ENCODE peak calls at places on chromosomes 13 and 19, in eight cellular contexts. E, U, X, Q, C, D, G and P are unnamed samples.

GRCh38 chr19:4811328-4812131 is 20.0 kb downstream of the TICAM1 start:
- DNase-seq in U (peak; percentile 75), G (peak; percentile 89), D (no peak), E (peak; percentile 81), X (peak; percentile 85), Q (peak; percentile 93), C (peak; percentile 74), P (peak; percentile 72)

GRCh38 chr13:47650221-47650620 is 350.9 kb downstream of the SUCLA2 start:
- DNase-seq in Q (no peak), D (no peak), G (no peak), E (no peak), X (no peak), C (no peak), U (no peak), P (no peak)

GRCh38 chr19:51022526-51022925 is 3.0 kb upstream of the KLK10 start:
- DNase-seq in D (no peak), X (no peak), G (no peak), Q (no peak), U (no peak), C (no peak), E (no peak), P (no peak)

GRCh38 chr19:57813919-57814504 is 701 bp downstream of the ZNF552 start:
- DNase-seq in E (no peak), C (no peak), G (no peak), Q (peak; percentile 72), X (no peak), U (no peak), D (no peak), P (no peak)

GRCh38 chr19:45156751-45157150 is 4.0 kb downstream of the NKPD1 start:
- DNase-seq in C (no peak), U (no peak), D (no peak), Q (no peak), E (no peak), X (no peak), G (no peak), P (no peak)

GRCh38 chr13:45859682-45860081 is 8.1 kb upstream of the SIAH3 start:
- DNase-seq in X (no peak), U (no peak), G (no peak), Q (no peak), E (no peak), C (no peak), D (no peak), P (no peak)

GRCh38 chr19:39411006-39411831 is 1.2 kb upstream of the PLEKHG2 start:
- DNase-seq in E (peak; percentile 69), X (no peak), Q (peak; percentile 84), U (peak; percentile 89), D (no peak), G (peak; percentile 74), C (peak; percentile 70), P (peak; percentile 72)

GRCh38 chr19:46579286-46579944 is 21.7 kb upstream of the CALM3 start:
- DNase-seq in E (no peak), G (no peak), D (no peak), Q (no peak), C (peak; percentile 43), X (no peak), U (no peak), P (no peak)

GRCh38 chr13:109288151-109288709 is 498.2 kb downstream of the IRS2 start:
- DNase-seq in Q (no peak), D (no peak), X (no peak), C (peak; percentile 38), U (peak; percentile 29), G (no peak), E (no peak), P (no peak)

GRCh38 chr19:51097166-51097736 is 11.0 kb downstream of the CTU1 start:
- DNase-seq in D (peak; percentile 14), X (peak; percentile 56), G (peak; percentile 77), C (peak; percentile 71), U (peak; percentile 66), E (no peak), Q (peak; percentile 90), P (peak; percentile 65)

GRCh38 chr19:37964109-37964508 is 57.1 kb downstream of the SIPA1L3 start:
- DNase-seq in E (no peak), G (no peak), X (no peak), C (peak; percentile 53), Q (no peak), D (peak; percentile 56), U (no peak), P (no peak)

GRCh38 chr13:42393573-42394360 is 121.8 kb downstream of the AKAP11 start:
- DNase-seq in D (no peak), C (no peak), E (no peak), U (no peak), X (no peak), G (no peak), Q (no peak), P (no peak)

GRCh38 chr13:77143325-77143907 is 116.5 kb upstream of the FBXL3 start:
- DNase-seq in X (no peak), E (no peak), D (no peak), Q (no peak), G (no peak), C (peak; percentile 82), U (peak; percentile 29), P (peak; percentile 72)

GRCh38 chr19:37309834-37310575 is 60.9 kb upstream of the ZNF527 start:
- DNase-seq in C (no peak), E (no peak), G (no peak), D (no peak), X (no peak), Q (peak; percentile 61), U (no peak), P (no peak)

GRCh38 chr13:110277357-110277950 is 29.5 kb downstream of the COL4A1 start:
- DNase-seq in G (no peak), D (no peak), X (no peak), E (no peak), U (no peak), Q (no peak), C (no peak), P (no peak)

GRCh38 chr19:19635313-19635702 is 7.3 kb upstream of the LPAR2 start:
- DNase-seq in E (no peak), X (no peak), U (no peak), G (no peak), C (no peak), D (no peak), Q (no peak), P (no peak)
- H3K4me3 ChIP-seq in E (no peak overlapping the region), X (no peak overlapping the region), U (no peak overlapping the region), G (no peak overlapping the region), C (no peak overlapping the region), D (no peak overlapping the region), Q (no peak overlapping the region), P (no peak overlapping the region)

GRCh38 chr13:24313449-24313848 is 4.1 kb downstream of the C1QTNF9 start:
- DNase-seq in C (no peak), E (no peak), Q (no peak), D (no peak), U (peak; percentile 34), G (no peak), X (no peak), P (peak; percentile 27)
- TF ChIP-seq CTCF in C (peak; percentile 51), E (no peak), Q (no peak), D (peak; percentile 22), U (peak; percentile 20), G (peak; percentile 11), X (peak; percentile 57), P (peak; percentile 39)

DNA sequence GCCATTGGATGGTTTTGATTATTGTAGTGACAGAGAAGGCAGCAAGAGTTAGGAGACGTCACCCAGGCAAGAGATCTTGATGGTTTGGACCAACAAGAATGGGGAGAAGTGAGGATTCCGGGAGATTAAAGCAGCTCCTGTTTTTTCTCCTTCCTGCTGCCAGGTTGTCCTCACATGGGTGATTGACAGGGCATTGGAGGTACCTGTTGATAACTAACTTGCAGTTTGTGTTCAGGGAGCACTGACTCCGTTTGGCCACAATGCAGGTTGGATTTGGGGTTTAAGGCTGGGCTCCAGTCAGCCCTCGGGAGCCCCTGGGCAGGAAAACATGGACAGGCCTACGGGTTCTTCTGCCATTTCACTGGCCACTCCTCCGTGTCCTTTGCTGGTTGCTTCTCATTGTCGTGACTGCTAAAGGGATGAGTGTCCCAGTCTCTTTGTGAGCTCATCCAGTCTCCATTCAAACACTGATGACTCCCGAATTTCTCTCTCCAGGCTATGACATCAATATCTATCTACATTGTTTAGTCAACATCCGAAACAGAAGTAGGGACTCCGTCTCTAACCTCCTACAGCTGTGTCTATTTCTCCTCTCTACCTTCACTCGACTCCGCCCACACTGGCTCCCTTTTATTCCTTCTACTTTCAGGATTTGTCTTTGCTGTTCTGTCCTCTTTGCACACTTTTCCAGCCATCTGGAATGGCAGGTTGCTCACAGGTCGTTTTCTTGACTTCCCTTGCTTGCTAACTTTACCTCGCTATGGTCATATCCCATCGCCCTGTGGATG is 1.3 kb upstream of the PTOV1 start:
- DNase-seq in C (no peak), G (no peak), D (no peak), X (no peak), U (no peak), Q (no peak), E (no peak), P (no peak)
- H3K4me3 ChIP-seq in C (peak overlapping the region; percentile 93), G (no peak overlapping the region), D (peak overlapping the region; percentile 75), X (peak overlapping the region; percentile 85), U (no peak overlapping the region), Q (peak overlapping the region; percentile 98), E (peak overlapping the region; percentile 96), P (peak overlapping the region; percentile 63)

GRCh38 chr19:34428549-34429285 is 536 bp downstream of the UBA2 start:
- DNase-seq in E (peak; percentile 51), U (peak; percentile 37), Q (no peak), D (peak; percentile 8), C (peak; percentile 26), X (peak; percentile 23), G (peak; percentile 39), P (peak; percentile 27)
- TF ChIP-seq CTCF in E (no peak), U (no peak), Q (no peak), D (no peak), C (no peak), X (no peak), G (no peak), P (no peak)